ENCODE peak calls at places on chromosomes 11 and 22, in nine cellular contexts. B, J, N, I, M, S, W, O and G are unnamed samples.

GRCh38 chr22:49077036-49077393 is 750.7 kb downstream of the BRD1 start:
- DNase-seq in W (no peak), B (no peak), M (no peak), O (no peak), S (peak; percentile 49), N (no peak), I (no peak), J (no peak), G (no peak)

GRCh38 chr11:126317681-126318641 is 14.1 kb downstream of the DCPS start:
- DNase-seq in I (no peak), W (no peak), B (peak; percentile 83), M (peak; percentile 86), J (no peak), O (peak; percentile 68), N (peak; percentile 83), S (peak; percentile 93), G (peak; percentile 79)

GRCh38 chr22:43476341-43476740 is 64.5 kb downstream of the MPPED1 start:
- DNase-seq in O (no peak), N (no peak), W (peak; percentile 34), S (no peak), J (no peak), B (no peak), M (no peak), I (peak; percentile 77), G (no peak)

GRCh38 chr11:26580929-26581328 is 8.9 kb upstream of the MUC15 start:
- DNase-seq in J (no peak), W (peak; percentile 24), B (no peak), S (no peak), O (no peak), N (no peak), I (no peak), M (peak; percentile 47), G (no peak)

GRCh38 chr22:25202290-25202921 is 2.7 kb downstream of the CRYBB3 start:
- DNase-seq in O (peak; percentile 59), W (peak; percentile 57), M (peak; percentile 46), I (peak; percentile 93), J (no peak), B (peak; percentile 45), N (peak; percentile 43), S (no peak), G (peak; percentile 29)

GRCh38 chr11:112735470-112735869 is 225.8 kb upstream of the NCAM1 start:
- DNase-seq in I (no peak), B (no peak), N (no peak), M (no peak), S (no peak), O (no peak), J (no peak), W (no peak), G (no peak)

GRCh38 chr22:36367479-36367878 is 20.3 kb downstream of the MYH9 start:
- DNase-seq in M (no peak), O (no peak), S (no peak), I (no peak), W (no peak), J (no peak), B (no peak), N (no peak), G (no peak)

GRCh38 chr22:21807545-21807944 is 59.9 kb downstream of the MAPK1 start:
- DNase-seq in O (no peak), M (no peak), N (peak; percentile 19), B (no peak), J (no peak), W (no peak), S (no peak), I (no peak), G (no peak)

GRCh38 chr22:44580756-44581435 is 82.9 kb upstream of the RTL6 start:
- DNase-seq in J (no peak), N (no peak), S (peak; percentile 27), W (no peak), B (no peak), I (peak; percentile 69), M (no peak), O (no peak), G (no peak)

GRCh38 chr22:36177160-36177559 is 16.6 kb upstream of the APOL3 start:
- DNase-seq in M (no peak), I (no peak), S (no peak), B (no peak), O (no peak), J (no peak), N (no peak), W (no peak), G (no peak)

GRCh38 chr22:35900483-35901168 is 128.0 kb downstream of the RBFOX2 start:
- DNase-seq in M (peak; percentile 49), O (no peak), N (peak; percentile 81), S (no peak), B (no peak), W (peak; percentile 56), J (no peak), I (no peak), G (peak; percentile 90)

GRCh38 chr11:61897387-61898246 is 6.3 kb upstream of the FADS3 start:
- DNase-seq in W (peak; percentile 72), J (peak; percentile 39), I (peak; percentile 98), O (peak; percentile 69), S (peak; percentile 90), B (peak; percentile 71), M (peak; percentile 65), N (peak; percentile 53), G (peak; percentile 49)

GRCh38 chr11:13358871-13359270 is 81.3 kb downstream of the BMAL1 start:
- DNase-seq in O (no peak), J (no peak), W (no peak), S (no peak), B (no peak), M (peak; percentile 28), N (peak; percentile 77), I (no peak), G (no peak)

GRCh38 chr22:45977551-45978274 is 751 bp upstream of the WNT7B start:
- DNase-seq in J (no peak), S (no peak), B (no peak), W (peak; percentile 54), M (no peak), O (no peak), N (peak; percentile 22), I (peak; percentile 65), G (no peak)
- H3K4me3 ChIP-seq in J (no peak overlapping the region), S (no peak overlapping the region), B (no peak overlapping the region), W (peak overlapping the region; percentile 99), M (no peak overlapping the region), O (no peak overlapping the region), N (no peak overlapping the region), I (no peak overlapping the region), G (no peak overlapping the region)

DNA sequence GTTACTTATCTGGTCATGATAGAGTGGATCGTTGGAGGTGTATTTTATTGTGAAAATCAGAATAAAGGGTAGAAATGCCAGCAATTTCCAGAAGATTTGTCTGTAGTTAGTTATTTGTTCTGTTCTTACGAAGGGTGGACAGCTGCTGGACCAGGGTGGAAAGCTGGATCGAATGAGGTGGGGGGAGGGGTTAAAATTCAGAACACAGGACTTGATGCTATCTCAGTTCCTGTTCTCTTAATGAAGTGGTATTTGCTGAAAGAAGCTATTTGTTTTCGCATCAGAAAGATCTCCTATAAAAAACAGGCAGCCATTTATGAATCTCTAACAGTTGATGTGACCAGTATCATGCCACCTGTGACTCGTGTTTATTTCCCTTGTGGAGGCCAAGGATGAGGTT is 556.2 kb downstream of the OPCML start:
- DNase-seq in O (no peak), J (no peak), B (no peak), S (no peak), M (no peak), I (no peak), N (no peak), W (no peak), G (no peak)
- H3K4me3 ChIP-seq in O (no peak overlapping the region), J (no peak overlapping the region), B (no peak overlapping the region), S (no peak overlapping the region), M (no peak overlapping the region), I (no peak overlapping the region), N (no peak overlapping the region), W (no peak overlapping the region), G (no peak overlapping the region)

DNA sequence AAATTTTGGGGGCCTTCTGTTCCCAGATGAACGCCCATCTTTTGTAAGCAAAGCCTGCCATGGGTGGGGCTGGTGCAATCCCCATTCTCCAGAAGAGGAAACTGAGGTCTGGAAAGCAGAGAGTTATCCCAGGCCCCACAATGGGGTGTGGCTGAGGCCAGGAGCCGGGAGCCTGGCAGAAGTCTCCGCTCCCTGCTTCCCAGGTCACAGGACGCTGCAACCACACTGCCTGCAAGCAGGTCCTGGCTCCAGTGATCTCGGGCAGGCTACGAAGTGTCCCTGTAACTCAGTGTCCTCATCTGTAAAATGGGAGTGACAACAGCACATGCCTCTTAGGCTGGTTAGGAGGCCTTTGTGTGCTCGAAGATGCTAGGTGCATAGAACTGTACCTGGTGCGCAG is 1.7 kb downstream of the PLCB3 start:
- DNase-seq in J (no peak), N (no peak), W (no peak), O (no peak), B (no peak), I (no peak), S (no peak), M (no peak), G (no peak)
- H3K4me3 ChIP-seq in J (no peak overlapping the region), N (no peak overlapping the region), W (no peak overlapping the region), O (peak overlapping the region; percentile 75), B (no peak overlapping the region), I (no peak overlapping the region), S (no peak overlapping the region), M (peak overlapping the region; percentile 84), G (no peak overlapping the region)

GRCh38 chr22:29003975-29004646 is 57.5 kb downstream of the C22orf31 start:
- DNase-seq in B (no peak), M (no peak), N (no peak), S (no peak), W (no peak), I (peak; percentile 60), O (no peak), J (no peak), G (no peak)

GRCh38 chr22:29003552-29003951 is 58.1 kb downstream of the C22orf31 start:
- DNase-seq in B (no peak), I (no peak), N (no peak), S (no peak), W (no peak), J (no peak), M (no peak), O (no peak), G (no peak)

GRCh38 chr22:29006346-29006745 is 55.3 kb downstream of the C22orf31 start:
- DNase-seq in B (no peak), O (no peak), I (no peak), S (no peak), N (no peak), J (no peak), M (no peak), W (no peak), G (no peak)

GRCh38 chr22:29002603-29003002 is 59.0 kb downstream of the C22orf31 start:
- DNase-seq in M (no peak), S (no peak), W (no peak), J (no peak), N (no peak), O (no peak), B (peak; percentile 21), I (no peak), G (no peak)

DNA sequence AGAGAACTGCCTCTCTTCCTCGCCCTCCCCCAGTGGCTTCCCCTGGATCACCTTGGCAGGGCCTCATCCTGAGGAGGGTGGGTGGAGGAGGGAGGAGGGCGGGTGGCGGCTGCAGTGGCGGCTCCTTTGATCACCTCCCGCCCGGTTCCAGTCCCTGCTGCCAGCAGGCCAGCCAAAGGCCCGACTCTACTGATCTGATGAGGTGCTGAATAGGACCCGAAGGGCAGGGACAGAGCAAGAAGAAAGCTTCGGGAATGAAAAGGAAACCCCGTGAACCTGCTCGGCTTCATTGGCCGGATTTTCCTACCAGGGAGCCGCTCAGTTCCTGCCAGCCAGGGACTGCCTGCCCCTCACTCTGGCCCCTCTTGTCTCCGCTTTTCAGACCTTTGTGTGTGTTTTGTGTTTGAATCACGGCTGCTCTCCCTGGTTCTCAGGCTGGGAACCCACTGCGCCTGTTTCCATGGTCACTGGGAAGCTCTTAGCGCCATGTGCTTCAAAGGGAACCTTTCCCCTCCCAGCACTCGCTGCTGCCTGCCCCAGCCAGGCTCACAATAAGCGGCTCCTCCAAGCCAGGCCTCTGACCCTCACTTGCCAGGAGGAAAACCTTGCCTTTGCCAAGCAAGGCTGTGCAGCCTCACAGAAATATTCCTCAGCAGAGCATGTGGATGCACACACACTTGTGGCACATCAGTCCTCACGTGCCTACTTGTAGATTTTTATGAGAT is 56.8 kb downstream of the C22orf31 start:
- DNase-seq in N (peak; percentile 15), I (peak; percentile 87), O (no peak), M (no peak), S (no peak), B (peak; percentile 25), W (no peak), J (no peak), G (peak; percentile 47)
- H3K4me3 ChIP-seq in N (no peak overlapping the region), I (no peak overlapping the region), O (no peak overlapping the region), M (no peak overlapping the region), S (no peak overlapping the region), B (peak overlapping the region; percentile 23), W (no peak overlapping the region), J (no peak overlapping the region), G (no peak overlapping the region)